ENCODE peak calls at places on chromosomes 7 and 10, in five cellular contexts. One of them, this sample, is unnamed.

GRCh38 chr10:97426776-97427570 is 982 bp downstream of the PGAM1 start:
- DNase-seq in CD4-positive, alpha-beta T cell: no peak
- DNase-seq in ovary: no peak
- DNase-seq in hepatocyte: peak
- DNase-seq in RWPE1: no peak
- DNase-seq in this sample: no peak

GRCh38 chr10:122519873-122520272 is 40.7 kb upstream of the DMBT1 start:
- DNase-seq in CD4-positive, alpha-beta T cell: no peak
- DNase-seq in hepatocyte: no peak
- DNase-seq in ovary: no peak
- DNase-seq in RWPE1: no peak
- DNase-seq in this sample: no peak

GRCh38 chr10:126504051-126504760 is 115.9 kb upstream of the ADAM12 start:
- DNase-seq in ovary: peak
- DNase-seq in hepatocyte: peak
- DNase-seq in RWPE1: peak
- DNase-seq in CD4-positive, alpha-beta T cell: no peak
- DNase-seq in this sample: peak

GRCh38 chr10:91389636-91390512 is 20.3 kb upstream of the HECTD2 start:
- DNase-seq in RWPE1: peak
- DNase-seq in ovary: no peak
- DNase-seq in hepatocyte: peak
- DNase-seq in CD4-positive, alpha-beta T cell: no peak
- DNase-seq in this sample: no peak

GRCh38 chr7:127886248-127886647 is 145.0 kb downstream of the LRRC4 start:
- DNase-seq in RWPE1: no peak
- DNase-seq in ovary: no peak
- DNase-seq in hepatocyte: no peak
- DNase-seq in CD4-positive, alpha-beta T cell: no peak
- DNase-seq in this sample: no peak

GRCh38 chr10:14953452-14954000 is 370 bp downstream of the DCLRE1C start:
- DNase-seq in ovary: no peak
- DNase-seq in hepatocyte: peak
- DNase-seq in CD4-positive, alpha-beta T cell: no peak
- DNase-seq in RWPE1: peak
- DNase-seq in this sample: peak

GRCh38 chr7:42560866-42561265 is 323.9 kb upstream of the GLI3 start:
- DNase-seq in ovary: no peak
- DNase-seq in hepatocyte: no peak
- DNase-seq in CD4-positive, alpha-beta T cell: no peak
- DNase-seq in RWPE1: no peak
- DNase-seq in this sample: no peak

GRCh38 chr10:72692057-72692891 is at the start of gene MCU:
- DNase-seq in hepatocyte: peak
- DNase-seq in ovary: peak
- DNase-seq in RWPE1: peak
- DNase-seq in CD4-positive, alpha-beta T cell: peak
- DNase-seq in this sample: peak

GRCh38 chr10:74011762-74012161 is 13.8 kb downstream of the VCL start:
- DNase-seq in ovary: no peak
- DNase-seq in hepatocyte: peak
- DNase-seq in CD4-positive, alpha-beta T cell: no peak
- DNase-seq in RWPE1: no peak
- DNase-seq in this sample: peak

GRCh38 chr10:71752391-71753090 is 20.8 kb downstream of the VSIR start:
- DNase-seq in CD4-positive, alpha-beta T cell: no peak
- DNase-seq in RWPE1: no peak
- DNase-seq in ovary: no peak
- DNase-seq in hepatocyte: no peak
- DNase-seq in this sample: no peak

GRCh38 chr7:152336754-152337368 is 98.9 kb downstream of the KMT2C start:
- DNase-seq in hepatocyte: peak
- DNase-seq in CD4-positive, alpha-beta T cell: no peak
- DNase-seq in ovary: no peak
- DNase-seq in RWPE1: peak
- DNase-seq in this sample: no peak

GRCh38 chr10:29386347-29386999 is 97.6 kb downstream of the LYZL1 start:
- DNase-seq in ovary: no peak
- DNase-seq in RWPE1: peak
- DNase-seq in hepatocyte: peak
- DNase-seq in CD4-positive, alpha-beta T cell: no peak
- DNase-seq in this sample: no peak

GRCh38 chr10:132708441-132708840 is 77.5 kb downstream of the NKX6-2 start:
- DNase-seq in hepatocyte: no peak
- DNase-seq in RWPE1: no peak
- DNase-seq in ovary: peak
- DNase-seq in CD4-positive, alpha-beta T cell: no peak
- DNase-seq in this sample: no peak

GRCh38 chr10:73244866-73245477 is 2.1 kb downstream of the DNAJC9 start:
- DNase-seq in RWPE1: no peak
- DNase-seq in ovary: no peak
- DNase-seq in CD4-positive, alpha-beta T cell: no peak
- DNase-seq in hepatocyte: no peak
- DNase-seq in this sample: no peak

GRCh38 chr10:50544857-50545429 is 78.8 kb downstream of the SGMS1 start:
- DNase-seq in CD4-positive, alpha-beta T cell: no peak
- DNase-seq in hepatocyte: no peak
- DNase-seq in ovary: no peak
- DNase-seq in RWPE1: no peak
- DNase-seq in this sample: no peak

GRCh38 chr7:124722292-124722691 is 43.3 kb downstream of the GPR37 start:
- DNase-seq in CD4-positive, alpha-beta T cell: no peak
- DNase-seq in hepatocyte: no peak
- DNase-seq in ovary: no peak
- DNase-seq in RWPE1: no peak
- DNase-seq in this sample: no peak

GRCh38 chr7:157405501-157405900 is 68.7 kb downstream of the DNAJB6 start:
- DNase-seq in CD4-positive, alpha-beta T cell: no peak
- DNase-seq in ovary: no peak
- DNase-seq in hepatocyte: no peak
- DNase-seq in RWPE1: no peak
- DNase-seq in this sample: no peak

GRCh38 chr10:79608505-79609375 is 2.0 kb upstream of the SFTPA1 start:
- DNase-seq in ovary: no peak
- DNase-seq in hepatocyte: peak
- DNase-seq in CD4-positive, alpha-beta T cell: no peak
- DNase-seq in RWPE1: peak
- DNase-seq in this sample: no peak

GRCh38 chr10:114953047-114953446 is 15.1 kb downstream of the TRUB1 start:
- DNase-seq in ovary: no peak
- DNase-seq in CD4-positive, alpha-beta T cell: no peak
- DNase-seq in hepatocyte: no peak
- DNase-seq in RWPE1: no peak
- DNase-seq in this sample: no peak

GRCh38 chr10:33666686-33667480 is 332.4 kb upstream of the NRP1 start:
- DNase-seq in CD4-positive, alpha-beta T cell: no peak
- DNase-seq in hepatocyte: no peak
- DNase-seq in RWPE1: no peak
- DNase-seq in ovary: no peak
- DNase-seq in this sample: no peak

GRCh38 chr7:106175507-106175906 is 63.4 kb upstream of the SYPL1 start:
- DNase-seq in hepatocyte: no peak
- DNase-seq in RWPE1: no peak
- DNase-seq in ovary: no peak
- DNase-seq in CD4-positive, alpha-beta T cell: no peak
- DNase-seq in this sample: no peak

GRCh38 chr7:36036590-36036989 is 116.5 kb upstream of the EEPD1 start:
- DNase-seq in hepatocyte: no peak
- DNase-seq in RWPE1: no peak
- DNase-seq in ovary: no peak
- DNase-seq in CD4-positive, alpha-beta T cell: no peak
- DNase-seq in this sample: no peak

GRCh38 chr7:77989981-77990566 is 191.5 kb downstream of the PHTF2 start:
- DNase-seq in CD4-positive, alpha-beta T cell: no peak
- DNase-seq in ovary: no peak
- DNase-seq in hepatocyte: peak
- DNase-seq in RWPE1: no peak
- DNase-seq in this sample: no peak

GRCh38 chr7:16123117-16123770 is 298.1 kb downstream of the CRPPA start:
- DNase-seq in ovary: no peak
- DNase-seq in hepatocyte: no peak
- DNase-seq in RWPE1: no peak
- DNase-seq in CD4-positive, alpha-beta T cell: no peak
- DNase-seq in this sample: no peak

GRCh38 chr10:74558403-74558802 is 268.0 kb upstream of the KAT6B start:
- DNase-seq in hepatocyte: no peak
- DNase-seq in CD4-positive, alpha-beta T cell: no peak
- DNase-seq in ovary: no peak
- DNase-seq in RWPE1: no peak
- DNase-seq in this sample: no peak

GRCh38 chr10:43689618-43689954 is 40.9 kb upstream of the ZNF32 start:
- DNase-seq in ovary: peak
- DNase-seq in hepatocyte: peak
- DNase-seq in RWPE1: peak
- DNase-seq in CD4-positive, alpha-beta T cell: peak
- DNase-seq in this sample: no peak

GRCh38 chr7:12064716-12065115 is 146.4 kb upstream of the TMEM106B start:
- DNase-seq in ovary: no peak
- DNase-seq in hepatocyte: no peak
- DNase-seq in CD4-positive, alpha-beta T cell: no peak
- DNase-seq in RWPE1: no peak
- DNase-seq in this sample: no peak

GRCh38 chr7:38820571-38820970 is 88.4 kb downstream of the VPS41 start:
- DNase-seq in hepatocyte: no peak
- DNase-seq in RWPE1: no peak
- DNase-seq in ovary: no peak
- DNase-seq in CD4-positive, alpha-beta T cell: no peak
- DNase-seq in this sample: no peak

GRCh38 chr7:114939484-114940097 is 17.7 kb downstream of the MDFIC start:
- DNase-seq in RWPE1: no peak
- DNase-seq in hepatocyte: no peak
- DNase-seq in ovary: no peak
- DNase-seq in CD4-positive, alpha-beta T cell: no peak
- DNase-seq in this sample: no peak

GRCh38 chr10:48767752-48768450 is 83.2 kb downstream of the WDFY4 start:
- DNase-seq in CD4-positive, alpha-beta T cell: no peak
- DNase-seq in ovary: no peak
- DNase-seq in hepatocyte: no peak
- DNase-seq in RWPE1: no peak
- DNase-seq in this sample: no peak

GRCh38 chr10:64537112-64537511 is 1015.9 kb downstream of the REEP3 start:
- DNase-seq in RWPE1: no peak
- DNase-seq in hepatocyte: no peak
- DNase-seq in CD4-positive, alpha-beta T cell: no peak
- DNase-seq in ovary: no peak
- DNase-seq in this sample: no peak
- TF ChIP-seq CTCF in RWPE1: no peak
- TF ChIP-seq CTCF in hepatocyte: no peak
- TF ChIP-seq CTCF in CD4-positive, alpha-beta T cell: no peak
- TF ChIP-seq CTCF in ovary: no peak
- TF ChIP-seq CTCF in this sample: no peak

GRCh38 chr7:117829450-117829849 is 43.8 kb downstream of the CTTNBP2 start:
- DNase-seq in CD4-positive, alpha-beta T cell: no peak
- DNase-seq in RWPE1: no peak
- DNase-seq in ovary: no peak
- DNase-seq in hepatocyte: no peak
- DNase-seq in this sample: no peak
- TF ChIP-seq CTCF in CD4-positive, alpha-beta T cell: no peak
- TF ChIP-seq CTCF in RWPE1: no peak
- TF ChIP-seq CTCF in ovary: no peak
- TF ChIP-seq CTCF in hepatocyte: no peak
- TF ChIP-seq CTCF in this sample: no peak

DNA sequence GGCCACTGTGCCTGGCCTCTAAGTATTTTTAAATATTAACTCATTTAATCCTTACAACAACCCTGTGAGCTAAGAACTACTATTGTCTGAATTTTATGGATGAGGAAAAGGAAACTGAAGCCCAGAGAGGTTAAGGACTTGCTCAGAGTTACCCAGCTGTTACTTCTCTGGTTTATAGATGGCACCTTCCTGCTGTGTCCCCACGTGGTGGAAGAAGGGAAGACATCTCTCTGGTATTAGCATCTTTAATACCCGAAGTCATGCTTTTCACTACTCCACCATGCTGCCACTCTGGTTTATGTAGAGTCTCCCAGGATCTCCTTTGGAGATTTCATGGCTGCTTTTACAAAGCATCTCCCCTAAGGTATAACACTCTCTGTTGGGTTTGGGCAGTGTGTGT is 105.5 kb upstream of the MKLN1 start:
- DNase-seq in RWPE1: no peak
- DNase-seq in ovary: no peak
- DNase-seq in CD4-positive, alpha-beta T cell: no peak
- DNase-seq in hepatocyte: no peak
- DNase-seq in this sample: no peak
- TF ChIP-seq CTCF in RWPE1: no peak
- TF ChIP-seq CTCF in ovary: no peak
- TF ChIP-seq CTCF in CD4-positive, alpha-beta T cell: no peak
- TF ChIP-seq CTCF in hepatocyte: no peak
- TF ChIP-seq CTCF in this sample: no peak

GRCh38 chr7:25359471-25360059 is 131.3 kb upstream of the NPVF start:
- DNase-seq in ovary: no peak
- DNase-seq in hepatocyte: peak
- DNase-seq in RWPE1: no peak
- DNase-seq in CD4-positive, alpha-beta T cell: no peak
- DNase-seq in this sample: no peak

GRCh38 chr7:25358831-25359350 is 130.6 kb upstream of the NPVF start:
- DNase-seq in RWPE1: no peak
- DNase-seq in CD4-positive, alpha-beta T cell: no peak
- DNase-seq in ovary: no peak
- DNase-seq in hepatocyte: no peak
- DNase-seq in this sample: no peak

GRCh38 chr7:25361863-25362262 is 133.6 kb upstream of the NPVF start:
- DNase-seq in CD4-positive, alpha-beta T cell: no peak
- DNase-seq in hepatocyte: no peak
- DNase-seq in RWPE1: no peak
- DNase-seq in ovary: no peak
- DNase-seq in this sample: no peak

GRCh38 chr7:25361388-25361787 is 133.1 kb upstream of the NPVF start:
- DNase-seq in hepatocyte: no peak
- DNase-seq in CD4-positive, alpha-beta T cell: no peak
- DNase-seq in RWPE1: no peak
- DNase-seq in ovary: no peak
- DNase-seq in this sample: no peak

DNA sequence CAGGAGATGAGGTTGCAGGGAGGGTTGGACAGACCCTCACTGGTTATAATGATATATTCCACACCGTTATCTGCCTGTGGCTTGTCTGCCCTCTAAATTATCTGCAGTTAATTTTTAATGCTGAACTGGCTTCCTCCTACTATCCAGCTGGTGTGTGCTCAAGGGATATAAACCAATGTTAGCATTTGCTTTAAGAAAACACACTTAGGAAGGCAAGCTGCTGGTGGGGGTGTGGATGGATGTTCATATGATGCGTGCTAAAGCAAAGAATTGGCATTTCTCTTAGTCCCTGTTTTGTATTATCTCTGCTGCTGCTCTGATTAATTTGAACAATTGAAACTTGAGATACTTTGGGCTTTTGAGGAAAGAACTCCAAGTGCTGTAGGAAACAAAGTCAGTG is 132.2 kb upstream of the NPVF start:
- DNase-seq in RWPE1: no peak
- DNase-seq in ovary: no peak
- DNase-seq in CD4-positive, alpha-beta T cell: no peak
- DNase-seq in hepatocyte: peak
- DNase-seq in this sample: no peak
- TF ChIP-seq CTCF in RWPE1: no peak
- TF ChIP-seq CTCF in ovary: no peak
- TF ChIP-seq CTCF in CD4-positive, alpha-beta T cell: no peak
- TF ChIP-seq CTCF in hepatocyte: no peak
- TF ChIP-seq CTCF in this sample: no peak